ENCODE peak calls at places on chromosomes 2 and 18, in five cellular contexts. I is cardiac muscle cell, X is lower lobe of right lung, F is transverse colon, D is dorsolateral prefrontal cortex. S is an unnamed sample.

GRCh38 chr2:144939590-144939989 is 419.7 kb upstream of the ZEB2 start:
- DNase-seq in X (no peak), I (no peak), D (no peak), F (no peak), S (no peak)

GRCh38 chr18:6755107-6755506 is 25.6 kb downstream of the ARHGAP28 start:
- DNase-seq in I (no peak), F (no peak), X (no peak), D (no peak), S (no peak)

GRCh38 chr18:76208632-76209308 is 286.3 kb downstream of the ZNF516 start:
- DNase-seq in I (peak), X (no peak), D (no peak), F (no peak), S (no peak)

GRCh38 chr18:55513199-55513598 is 74.8 kb downstream of the TCF4 start:
- DNase-seq in D (no peak), I (peak), X (no peak), F (no peak), S (no peak)

GRCh38 chr2:185219981-185220380 is 518.6 kb upstream of the FSIP2 start:
- DNase-seq in I (no peak), D (no peak), X (no peak), F (no peak), S (no peak)

GRCh38 chr2:11022874-11023273 is 111.1 kb downstream of the KCNF1 start:
- DNase-seq in F (no peak), I (no peak), X (no peak), D (no peak), S (no peak)

GRCh38 chr2:105274046-105274445 is 32.5 kb downstream of the GPR45 start:
- DNase-seq in D (no peak), X (no peak), I (peak), F (no peak), S (no peak)

GRCh38 chr2:101698419-101699190 is 1.1 kb downstream of the MAP4K4 start:
- DNase-seq in I (peak), F (no peak), X (no peak), D (no peak), S (no peak)

GRCh38 chr2:118848381-118849225 is 1.2 kb upstream of the EN1 start:
- DNase-seq in F (no peak), X (no peak), D (no peak), I (no peak), S (no peak)

GRCh38 chr2:238921259-238921658 is 73.4 kb downstream of the TWIST2 start:
- DNase-seq in F (no peak), D (no peak), I (no peak), X (no peak), S (no peak)

GRCh38 chr2:238654479-238654878 is 193.4 kb upstream of the TWIST2 start:
- DNase-seq in X (no peak), D (no peak), I (no peak), F (no peak), S (no peak)

GRCh38 chr2:47486858-47487497 is 84.0 kb downstream of the MSH2 start:
- DNase-seq in I (no peak), F (no peak), D (no peak), X (no peak), S (no peak)

GRCh38 chr2:44965684-44966083 is 24.2 kb downstream of the SIX3 start:
- DNase-seq in X (no peak), I (no peak), F (no peak), D (no peak), S (no peak)

GRCh38 chr18:75123113-75123512 is 85.8 kb downstream of the PTGR3 start:
- DNase-seq in F (no peak), I (no peak), X (no peak), D (no peak), S (no peak)

GRCh38 chr2:70978388-70979357 is at the start of gene ANKRD53:
- DNase-seq in F (peak), I (peak), D (no peak), X (peak), S (peak)

GRCh38 chr2:234816491-234816890 is 135.3 kb upstream of the SH3BP4 start:
- DNase-seq in X (no peak), D (no peak), F (no peak), I (no peak), S (no peak)

GRCh38 chr2:21422050-21422449 is 298.3 kb downstream of the TDRD15 start:
- DNase-seq in F (peak), X (peak), I (no peak), D (no peak), S (peak)

GRCh38 chr2:239819091-239819973 is 205.8 kb downstream of the NDUFA10 start:
- DNase-seq in X (no peak), D (no peak), I (no peak), F (no peak), S (no peak)

GRCh38 chr2:101152195-101153076 is 1.3 kb upstream of the TBC1D8 start:
- DNase-seq in D (peak), I (peak), F (peak), X (no peak), S (peak)

GRCh38 chr2:191920502-191920901 is 73.6 kb upstream of the CAVIN2 start:
- DNase-seq in X (no peak), I (no peak), F (no peak), D (no peak), S (no peak)

GRCh38 chr2:134333646-134334189 is 79.8 kb downstream of the MGAT5 start:
- DNase-seq in F (no peak), X (no peak), I (peak), D (no peak), S (no peak)

GRCh38 chr18:35641916-35642315 is 60.4 kb downstream of the GALNT1 start:
- DNase-seq in I (peak), D (no peak), X (no peak), F (no peak), S (no peak)

GRCh38 chr2:2260691-2261268 is 70.3 kb downstream of the MYT1L start:
- DNase-seq in F (no peak), D (no peak), I (no peak), X (no peak), S (no peak)

GRCh38 chr2:104004818-104005217 is 849.1 kb upstream of the POU3F3 start:
- DNase-seq in D (no peak), I (no peak), X (no peak), F (no peak), S (no peak)

GRCh38 chr2:205390866-205391265 is 291.4 kb upstream of the NRP2 start:
- DNase-seq in D (no peak), X (no peak), F (no peak), I (no peak), S (no peak)

GRCh38 chr2:170238776-170239175 is 60.8 kb downstream of the MYO3B start:
- DNase-seq in X (no peak), D (no peak), F (no peak), I (no peak), S (no peak)

GRCh38 chr2:69582582-69583176 is 60.9 kb downstream of the AAK1 start:
- DNase-seq in I (peak), D (no peak), F (no peak), X (no peak), S (peak)

GRCh38 chr2:168278424-168278888 is 31.1 kb upstream of the STK39 start:
- DNase-seq in F (peak), I (peak), D (no peak), X (no peak), S (no peak)

GRCh38 chr2:176502619-176503018 is 233.4 kb downstream of the MTX2 start:
- DNase-seq in X (no peak), D (no peak), I (no peak), F (no peak), S (no peak)

GRCh38 chr2:173062806-173063205 is 12.8 kb upstream of the MAP3K20 start:
- DNase-seq in I (peak), F (no peak), D (no peak), X (no peak), S (no peak)

GRCh38 chr2:43136862-43137261 is 89.5 kb downstream of the ZFP36L2 start:
- DNase-seq in F (no peak), D (no peak), X (no peak), I (no peak), S (no peak)
- TF ChIP-seq CTCF in F (no peak), D (no peak), X (no peak), I (no peak), S (no peak)

DNA sequence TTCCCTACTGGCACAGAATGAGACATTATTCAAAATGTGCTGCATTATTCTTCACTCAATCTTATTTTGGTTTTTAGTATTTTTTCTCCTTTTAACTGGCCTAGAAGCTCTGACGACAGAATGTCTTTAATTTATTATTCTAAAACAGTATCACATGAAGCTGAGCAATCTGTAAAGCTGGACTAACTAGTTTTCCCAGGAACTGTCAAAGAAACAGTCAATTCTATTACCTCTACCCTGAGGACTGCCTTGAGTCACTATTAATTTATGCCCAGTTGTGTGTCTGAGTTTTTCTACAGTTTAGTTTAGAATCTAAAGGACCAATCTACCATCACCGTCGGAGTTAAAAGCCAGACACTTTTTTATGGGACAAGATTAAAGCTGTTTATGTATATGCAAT is 31.6 kb downstream of the MBD2 start:
- DNase-seq in I (no peak), F (no peak), D (no peak), X (no peak), S (no peak)
- H3K27ac ChIP-seq in I (no peak), F (no peak), D (no peak), X (no peak), S (no peak)

GRCh38 chr2:38207168-38207567 is 131.2 kb upstream of the CYP1B1 start:
- DNase-seq in D (no peak), I (peak), X (no peak), F (no peak), S (no peak)
- H3K4me3 ChIP-seq in D (no peak), I (no peak), X (no peak), F (no peak), S (no peak)

DNA sequence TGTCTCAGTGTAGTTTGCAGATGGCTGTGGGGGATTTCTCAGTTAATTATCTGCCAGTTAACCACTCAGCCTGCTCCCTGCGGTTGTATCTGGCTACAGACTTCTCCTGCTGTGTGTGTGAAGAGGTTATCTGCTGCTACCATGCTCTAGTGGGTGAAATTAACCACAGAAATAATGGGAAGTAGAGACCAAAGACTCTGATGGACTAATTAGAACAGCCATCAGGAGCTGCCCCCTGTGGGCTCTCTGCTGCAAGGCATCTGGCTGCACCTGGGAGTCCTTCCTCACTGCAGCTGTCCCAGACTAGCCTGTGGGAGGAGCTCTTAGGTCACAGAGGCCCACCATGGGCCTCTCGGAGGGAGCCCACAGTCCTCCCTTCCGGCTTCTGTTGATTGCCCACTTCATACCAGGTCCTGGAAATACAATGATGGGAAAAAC is 66.6 kb downstream of the CTIF start:
- DNase-seq in F (no peak), I (peak), X (no peak), D (no peak), S (no peak)
- TF ChIP-seq CTCF in F (no peak), I (peak), X (no peak), D (no peak), S (no peak)

GRCh38 chr2:77013932-77014331 is 508.2 kb downstream of the LRRTM4 start:
- DNase-seq in F (no peak), X (no peak), I (no peak), D (no peak), S (no peak)

GRCh38 chr2:77016481-77016880 is 505.7 kb downstream of the LRRTM4 start:
- DNase-seq in I (no peak), D (no peak), X (no peak), F (no peak), S (no peak)

GRCh38 chr2:77013457-77013856 is 508.7 kb downstream of the LRRTM4 start:
- DNase-seq in X (no peak), D (no peak), I (no peak), F (no peak), S (no peak)

GRCh38 chr2:77018219-77018618 is 504.0 kb downstream of the LRRTM4 start:
- DNase-seq in I (no peak), F (no peak), X (no peak), D (no peak), S (no peak)

GRCh38 chr2:77016964-77017363 is 505.2 kb downstream of the LRRTM4 start:
- DNase-seq in X (no peak), D (no peak), I (no peak), F (no peak), S (no peak)
- H3K27ac ChIP-seq in X (no peak), D (no peak), I (no peak), F (no peak), S (no peak)

GRCh38 chr2:6932206-6932605 is 15.0 kb downstream of the RNF144A start:
- DNase-seq in F (no peak), X (no peak), I (no peak), D (no peak), S (no peak)

GRCh38 chr2:6931753-6932152 is 14.5 kb downstream of the RNF144A start:
- DNase-seq in D (no peak), F (no peak), I (no peak), X (no peak), S (no peak)

GRCh38 chr2:6934758-6935638 is 17.8 kb downstream of the RNF144A start:
- DNase-seq in I (no peak), D (no peak), F (no peak), X (no peak), S (no peak)

GRCh38 chr2:6932833-6933232 is 15.6 kb downstream of the RNF144A start:
- DNase-seq in D (no peak), I (no peak), X (no peak), F (no peak), S (no peak)

GRCh38 chr2:6934329-6934728 is 17.1 kb downstream of the RNF144A start:
- DNase-seq in D (no peak), F (no peak), I (no peak), X (no peak), S (no peak)
- H3K4me3 ChIP-seq in D (peak), F (no peak), I (no peak), X (no peak), S (no peak)

S was measured in heart right ventricle.